ENCODE peak calls at places on chromosome 17, in seven cellular contexts. One of them, this sample, is unnamed.

GRCh38 chr17:27514595-27515413 is 58.6 kb downstream of the KSR1 start:
- DNase-seq in upper lobe of right lung: no peak
- DNase-seq in fibroblast of the aortic adventitia: no peak
- DNase-seq in suprapubic skin: no peak
- DNase-seq in colonic mucosa: no peak
- DNase-seq in lower lobe of right lung: no peak
- DNase-seq in AG04449: no peak
- DNase-seq in this sample: no peak

GRCh38 chr17:38334480-38335364 is 9.0 kb downstream of the GPR179 start:
- DNase-seq in fibroblast of the aortic adventitia: no peak
- DNase-seq in suprapubic skin: no peak
- DNase-seq in colonic mucosa: no peak
- DNase-seq in lower lobe of right lung: no peak
- DNase-seq in upper lobe of right lung: no peak
- DNase-seq in AG04449: no peak
- DNase-seq in this sample: no peak

GRCh38 chr17:11996722-11997146 is 541 bp downstream of the ZNF18 start:
- DNase-seq in upper lobe of right lung: no peak
- DNase-seq in suprapubic skin: peak; percentile 81
- DNase-seq in fibroblast of the aortic adventitia: peak; percentile 45
- DNase-seq in colonic mucosa: peak; percentile 66
- DNase-seq in AG04449: no peak
- DNase-seq in lower lobe of right lung: no peak
- DNase-seq in this sample: no peak

GRCh38 chr17:50105811-50106210 is 10.7 kb downstream of the PDK2 start:
- DNase-seq in lower lobe of right lung: no peak
- DNase-seq in fibroblast of the aortic adventitia: no peak
- DNase-seq in upper lobe of right lung: no peak
- DNase-seq in AG04449: no peak
- DNase-seq in suprapubic skin: no peak
- DNase-seq in colonic mucosa: no peak
- DNase-seq in this sample: no peak

GRCh38 chr17:964881-965280 is 14.7 kb downstream of the NXN start:
- DNase-seq in fibroblast of the aortic adventitia: no peak
- DNase-seq in upper lobe of right lung: no peak
- DNase-seq in suprapubic skin: no peak
- DNase-seq in colonic mucosa: no peak
- DNase-seq in AG04449: no peak
- DNase-seq in lower lobe of right lung: no peak
- DNase-seq in this sample: no peak

GRCh38 chr17:57918017-57918895 is 37.0 kb downstream of the CUEDC1 start:
- DNase-seq in suprapubic skin: no peak
- DNase-seq in AG04449: no peak
- DNase-seq in upper lobe of right lung: no peak
- DNase-seq in colonic mucosa: no peak
- DNase-seq in lower lobe of right lung: no peak
- DNase-seq in fibroblast of the aortic adventitia: peak; percentile 70
- DNase-seq in this sample: peak; percentile 91

GRCh38 chr17:14304876-14305636 is 4.2 kb downstream of the HS3ST3B1 start:
- DNase-seq in fibroblast of the aortic adventitia: peak; percentile 33
- DNase-seq in colonic mucosa: no peak
- DNase-seq in upper lobe of right lung: no peak
- DNase-seq in lower lobe of right lung: no peak
- DNase-seq in AG04449: no peak
- DNase-seq in suprapubic skin: no peak
- DNase-seq in this sample: no peak

GRCh38 chr17:16911141-16911937 is 60.6 kb downstream of the TNFRSF13B start:
- DNase-seq in suprapubic skin: no peak
- DNase-seq in upper lobe of right lung: no peak
- DNase-seq in colonic mucosa: peak; percentile 14
- DNase-seq in fibroblast of the aortic adventitia: no peak
- DNase-seq in lower lobe of right lung: peak; percentile 32
- DNase-seq in AG04449: no peak
- DNase-seq in this sample: no peak

GRCh38 chr17:80656590-80656989 is 112.0 kb downstream of the RPTOR start:
- DNase-seq in colonic mucosa: no peak
- DNase-seq in lower lobe of right lung: no peak
- DNase-seq in AG04449: no peak
- DNase-seq in upper lobe of right lung: no peak
- DNase-seq in suprapubic skin: no peak
- DNase-seq in fibroblast of the aortic adventitia: no peak
- DNase-seq in this sample: no peak

GRCh38 chr17:76927982-76928381 is 59.8 kb downstream of the MGAT5B start:
- DNase-seq in fibroblast of the aortic adventitia: no peak
- DNase-seq in colonic mucosa: no peak
- DNase-seq in upper lobe of right lung: no peak
- DNase-seq in suprapubic skin: no peak
- DNase-seq in lower lobe of right lung: no peak
- DNase-seq in AG04449: no peak
- DNase-seq in this sample: no peak

GRCh38 chr17:60630352-60630751 is 30.4 kb downstream of the PPM1D start:
- DNase-seq in upper lobe of right lung: no peak
- DNase-seq in colonic mucosa: no peak
- DNase-seq in suprapubic skin: no peak
- DNase-seq in lower lobe of right lung: no peak
- DNase-seq in AG04449: no peak
- DNase-seq in fibroblast of the aortic adventitia: peak; percentile 25
- DNase-seq in this sample: peak; percentile 65

GRCh38 chr17:781920-782731 is at the start of the genes GLOD4 and MRM3:
- DNase-seq in suprapubic skin: peak; percentile 97
- DNase-seq in lower lobe of right lung: peak; percentile 96
- DNase-seq in fibroblast of the aortic adventitia: peak; percentile 86
- DNase-seq in upper lobe of right lung: peak; percentile 97
- DNase-seq in colonic mucosa: peak; percentile 93
- DNase-seq in AG04449: no peak
- DNase-seq in this sample: peak; percentile 52

GRCh38 chr17:9346296-9346926 is 229.2 kb downstream of the STX8 start:
- DNase-seq in suprapubic skin: no peak
- DNase-seq in lower lobe of right lung: no peak
- DNase-seq in upper lobe of right lung: no peak
- DNase-seq in fibroblast of the aortic adventitia: no peak
- DNase-seq in colonic mucosa: no peak
- DNase-seq in AG04449: no peak
- DNase-seq in this sample: no peak

GRCh38 chr17:31401456-31402254 is 10.2 kb downstream of the RAB11FIP4 start:
- DNase-seq in suprapubic skin: peak; percentile 41
- DNase-seq in AG04449: no peak
- DNase-seq in lower lobe of right lung: no peak
- DNase-seq in upper lobe of right lung: no peak
- DNase-seq in fibroblast of the aortic adventitia: no peak
- DNase-seq in colonic mucosa: no peak
- DNase-seq in this sample: no peak

GRCh38 chr17:70464995-70465394 is 295.7 kb downstream of the KCNJ2 start:
- DNase-seq in colonic mucosa: no peak
- DNase-seq in fibroblast of the aortic adventitia: no peak
- DNase-seq in upper lobe of right lung: no peak
- DNase-seq in suprapubic skin: no peak
- DNase-seq in lower lobe of right lung: no peak
- DNase-seq in AG04449: no peak
- DNase-seq in this sample: no peak

GRCh38 chr17:42456223-42457106 is 2.2 kb upstream of the ATP6V0A1 start:
- DNase-seq in colonic mucosa: no peak
- DNase-seq in suprapubic skin: no peak
- DNase-seq in fibroblast of the aortic adventitia: peak; percentile 89
- DNase-seq in upper lobe of right lung: no peak
- DNase-seq in lower lobe of right lung: no peak
- DNase-seq in AG04449: peak; percentile 53
- DNase-seq in this sample: no peak

GRCh38 chr17:70523407-70523806 is 354.1 kb downstream of the KCNJ2 start:
- DNase-seq in upper lobe of right lung: no peak
- DNase-seq in fibroblast of the aortic adventitia: no peak
- DNase-seq in suprapubic skin: no peak
- DNase-seq in lower lobe of right lung: no peak
- DNase-seq in colonic mucosa: no peak
- DNase-seq in AG04449: no peak
- DNase-seq in this sample: no peak

GRCh38 chr17:18035704-18036103 is 3.3 kb downstream of the ATPAF2 start:
- DNase-seq in lower lobe of right lung: no peak
- DNase-seq in colonic mucosa: no peak
- DNase-seq in suprapubic skin: no peak
- DNase-seq in fibroblast of the aortic adventitia: no peak
- DNase-seq in AG04449: no peak
- DNase-seq in upper lobe of right lung: no peak
- DNase-seq in this sample: no peak

GRCh38 chr17:45574376-45574775 is 83.9 kb upstream of the PLEKHM1 start:
- DNase-seq in AG04449: peak; percentile 76
- DNase-seq in upper lobe of right lung: no peak
- DNase-seq in lower lobe of right lung: no peak
- DNase-seq in fibroblast of the aortic adventitia: peak; percentile 77
- DNase-seq in suprapubic skin: no peak
- DNase-seq in colonic mucosa: no peak
- DNase-seq in this sample: no peak

GRCh38 chr17:42133461-42134041 is 10.9 kb downstream of the HSPB9 start:
- DNase-seq in suprapubic skin: no peak
- DNase-seq in AG04449: no peak
- DNase-seq in upper lobe of right lung: no peak
- DNase-seq in colonic mucosa: no peak
- DNase-seq in fibroblast of the aortic adventitia: no peak
- DNase-seq in lower lobe of right lung: no peak
- DNase-seq in this sample: peak; percentile 70

GRCh38 chr17:81328489-81328888 is 33.4 kb upstream of the SLC38A10 start:
- DNase-seq in suprapubic skin: no peak
- DNase-seq in lower lobe of right lung: no peak
- DNase-seq in AG04449: no peak
- DNase-seq in fibroblast of the aortic adventitia: no peak
- DNase-seq in colonic mucosa: no peak
- DNase-seq in upper lobe of right lung: peak; percentile 83
- DNase-seq in this sample: no peak

GRCh38 chr17:9271989-9272388 is 250.7 kb downstream of the NTN1 start:
- DNase-seq in AG04449: no peak
- DNase-seq in colonic mucosa: no peak
- DNase-seq in lower lobe of right lung: no peak
- DNase-seq in fibroblast of the aortic adventitia: no peak
- DNase-seq in upper lobe of right lung: no peak
- DNase-seq in suprapubic skin: no peak
- DNase-seq in this sample: no peak

GRCh38 chr17:51166987-51167931 is 1.0 kb downstream of the NME2 start:
- DNase-seq in upper lobe of right lung: peak; percentile 83
- DNase-seq in suprapubic skin: no peak
- DNase-seq in colonic mucosa: peak; percentile 65
- DNase-seq in lower lobe of right lung: no peak
- DNase-seq in fibroblast of the aortic adventitia: peak; percentile 31
- DNase-seq in AG04449: no peak
- DNase-seq in this sample: no peak

GRCh38 chr17:58710948-58711552 is 18.6 kb downstream of the RAD51C start:
- DNase-seq in colonic mucosa: peak; percentile 42
- DNase-seq in fibroblast of the aortic adventitia: peak; percentile 84
- DNase-seq in suprapubic skin: no peak
- DNase-seq in upper lobe of right lung: no peak
- DNase-seq in AG04449: no peak
- DNase-seq in lower lobe of right lung: no peak
- DNase-seq in this sample: no peak

GRCh38 chr17:70313450-70313849 is 144.1 kb downstream of the KCNJ2 start:
- DNase-seq in colonic mucosa: no peak
- DNase-seq in upper lobe of right lung: no peak
- DNase-seq in fibroblast of the aortic adventitia: no peak
- DNase-seq in AG04449: no peak
- DNase-seq in suprapubic skin: no peak
- DNase-seq in lower lobe of right lung: no peak
- DNase-seq in this sample: no peak

GRCh38 chr17:63832455-63832854 is 5.0 kb upstream of the FTSJ3 start:
- DNase-seq in suprapubic skin: no peak
- DNase-seq in fibroblast of the aortic adventitia: no peak
- DNase-seq in upper lobe of right lung: no peak
- DNase-seq in lower lobe of right lung: no peak
- DNase-seq in colonic mucosa: no peak
- DNase-seq in AG04449: no peak
- DNase-seq in this sample: no peak
- TF ChIP-seq CTCF in suprapubic skin: no peak
- TF ChIP-seq CTCF in fibroblast of the aortic adventitia: no peak
- TF ChIP-seq CTCF in upper lobe of right lung: no peak
- TF ChIP-seq CTCF in lower lobe of right lung: no peak
- TF ChIP-seq CTCF in colonic mucosa: no peak
- TF ChIP-seq CTCF in AG04449: no peak
- TF ChIP-seq CTCF in this sample: no peak

DNA sequence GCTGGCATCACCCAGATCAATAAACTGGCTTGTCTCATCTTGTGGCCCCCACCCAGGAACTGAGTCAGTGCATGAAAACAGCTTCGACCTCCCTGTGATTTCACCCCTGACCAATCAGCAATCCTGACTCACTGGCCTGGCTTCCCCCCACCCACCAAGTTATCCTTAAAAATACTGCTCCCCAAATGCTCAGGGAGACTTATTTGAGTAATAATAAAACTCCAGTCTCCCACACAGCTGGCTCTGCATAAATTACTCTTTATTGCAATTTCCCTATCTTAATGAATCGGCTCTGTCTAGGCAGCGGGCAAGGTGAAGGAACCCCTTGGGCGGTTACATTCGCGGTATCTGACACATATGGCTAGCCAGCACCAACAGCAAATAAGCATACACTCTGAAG is 9.8 kb upstream of the RABEP1 start:
- DNase-seq in lower lobe of right lung: no peak
- DNase-seq in suprapubic skin: no peak
- DNase-seq in AG04449: no peak
- DNase-seq in upper lobe of right lung: peak; percentile 9
- DNase-seq in fibroblast of the aortic adventitia: no peak
- DNase-seq in colonic mucosa: no peak
- DNase-seq in this sample: no peak
- H3K4me3 ChIP-seq in lower lobe of right lung: no peak overlapping the region
- H3K4me3 ChIP-seq in suprapubic skin: no peak overlapping the region
- H3K4me3 ChIP-seq in AG04449: no peak overlapping the region
- H3K4me3 ChIP-seq in upper lobe of right lung: no peak overlapping the region
- H3K4me3 ChIP-seq in fibroblast of the aortic adventitia: no peak overlapping the region
- H3K4me3 ChIP-seq in colonic mucosa: no peak overlapping the region
- H3K4me3 ChIP-seq in this sample: no peak overlapping the region

GRCh38 chr17:66056148-66056547 is 135.8 kb downstream of the CEP112 start:
- DNase-seq in fibroblast of the aortic adventitia: no peak
- DNase-seq in colonic mucosa: no peak
- DNase-seq in suprapubic skin: no peak
- DNase-seq in lower lobe of right lung: no peak
- DNase-seq in AG04449: no peak
- DNase-seq in upper lobe of right lung: no peak
- DNase-seq in this sample: no peak
- TF ChIP-seq CTCF in fibroblast of the aortic adventitia: no peak
- TF ChIP-seq CTCF in colonic mucosa: no peak
- TF ChIP-seq CTCF in suprapubic skin: no peak
- TF ChIP-seq CTCF in lower lobe of right lung: no peak
- TF ChIP-seq CTCF in AG04449: no peak
- TF ChIP-seq CTCF in upper lobe of right lung: no peak
- TF ChIP-seq CTCF in this sample: no peak

DNA sequence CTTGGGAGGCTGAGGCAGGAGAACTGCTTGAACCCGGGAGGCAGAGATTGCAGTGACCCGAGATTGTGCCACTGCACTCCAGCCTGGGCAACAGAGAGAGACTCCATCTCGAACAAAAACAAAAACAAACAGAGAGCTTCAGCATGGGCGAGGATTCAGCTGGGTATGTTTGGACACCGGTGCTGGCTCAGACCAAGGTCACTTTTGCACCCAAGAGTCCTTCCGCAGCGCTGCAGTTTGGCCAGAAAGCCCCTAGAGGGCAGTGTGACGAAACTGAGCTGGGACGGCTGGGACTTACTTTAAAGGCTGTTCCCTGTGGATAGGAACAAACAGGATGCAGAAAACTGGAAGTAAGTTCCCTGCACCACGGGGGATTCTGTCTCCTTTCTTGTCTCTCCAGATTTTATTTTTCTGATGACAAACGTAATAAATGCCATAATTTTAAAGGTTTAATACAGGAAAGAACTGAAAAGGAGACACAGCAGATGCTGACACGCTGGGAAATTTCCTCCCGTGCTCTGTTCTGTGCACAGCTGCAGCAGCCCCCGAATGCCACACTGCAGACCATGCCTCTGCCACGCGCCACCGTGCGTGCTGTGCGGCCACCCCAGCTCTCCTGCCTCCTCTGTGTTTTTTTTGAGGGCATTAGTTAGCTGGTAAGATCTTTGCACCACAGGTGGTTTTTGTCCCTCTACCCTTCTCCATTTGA is 25.2 kb upstream of the USP36 start:
- DNase-seq in upper lobe of right lung: peak; percentile 84
- DNase-seq in lower lobe of right lung: peak; percentile 80
- DNase-seq in fibroblast of the aortic adventitia: peak; percentile 83
- DNase-seq in suprapubic skin: no peak
- DNase-seq in AG04449: no peak
- DNase-seq in colonic mucosa: peak; percentile 91
- DNase-seq in this sample: peak; percentile 61
- H3K4me3 ChIP-seq in upper lobe of right lung: no peak overlapping the region
- H3K4me3 ChIP-seq in lower lobe of right lung: peak overlapping the region; percentile 28
- H3K4me3 ChIP-seq in fibroblast of the aortic adventitia: no peak overlapping the region
- H3K4me3 ChIP-seq in suprapubic skin: peak overlapping the region; percentile 11
- H3K4me3 ChIP-seq in AG04449: no peak overlapping the region
- H3K4me3 ChIP-seq in colonic mucosa: no peak overlapping the region
- H3K4me3 ChIP-seq in this sample: no peak overlapping the region

This sample was measured in LNCaP clone FGC.